ENCODE peak calls at places on chromosomes 1 and 21, in seven cellular contexts. W, Y, G, O, X, H and M are unnamed samples.

GRCh38 chr1:89607888-89608626 is 24.9 kb upstream of the LRRC8C start:
- DNase-seq in Y (no peak), G (no peak), O (no peak), H (peak; percentile 31), W (no peak), X (peak; percentile 52), M (no peak)

GRCh38 chr1:8880068-8880676 is 1.7 kb upstream of the ENO1 start:
- DNase-seq in W (peak; percentile 72), H (peak; percentile 97), X (no peak), O (peak; percentile 74), Y (no peak), G (peak; percentile 74), M (peak; percentile 62)

GRCh38 chr1:193115629-193116227 is 6.1 kb upstream of the CDC73 start:
- DNase-seq in G (no peak), Y (peak; percentile 93), H (peak; percentile 100), W (no peak), O (peak; percentile 21), X (no peak), M (no peak)

GRCh38 chr1:221239911-221240310 is 360.7 kb downstream of the HLX start:
- DNase-seq in X (no peak), G (no peak), W (no peak), O (no peak), Y (no peak), H (no peak), M (no peak)

GRCh38 chr1:74592580-74593355 is 80.4 kb upstream of the LRRC53 start:
- DNase-seq in Y (no peak), H (no peak), X (no peak), W (peak; percentile 8), G (no peak), O (no peak), M (no peak)

GRCh38 chr1:170494369-170494768 is 37.6 kb upstream of the GORAB start:
- DNase-seq in Y (no peak), O (no peak), X (peak; percentile 23), H (peak; percentile 45), W (peak; percentile 7), G (no peak), M (no peak)

GRCh38 chr1:164685656-164686055 is 126.7 kb downstream of the PBX1 start:
- DNase-seq in X (no peak), O (no peak), H (no peak), W (no peak), Y (no peak), G (no peak), M (no peak)

GRCh38 chr1:51622455-51622913 is 5.6 kb downstream of the OSBPL9 start:
- DNase-seq in O (peak; percentile 65), H (peak; percentile 80), Y (peak; percentile 96), X (peak; percentile 42), W (peak; percentile 21), G (no peak), M (no peak)

GRCh38 chr1:56439610-56440264 is 139.6 kb downstream of the PLPP3 start:
- DNase-seq in X (peak; percentile 49), G (peak; percentile 76), Y (no peak), O (peak; percentile 51), H (no peak), W (peak; percentile 28), M (no peak)

GRCh38 chr1:85417017-85417416 is 47.9 kb downstream of the DDAH1 start:
- DNase-seq in X (no peak), O (no peak), Y (no peak), H (no peak), W (no peak), G (no peak), M (no peak)

GRCh38 chr1:168606096-168606495 is 29.7 kb downstream of the XCL1 start:
- DNase-seq in H (no peak), X (no peak), O (no peak), W (no peak), Y (no peak), G (no peak), M (no peak)

GRCh38 chr1:153192697-153193096 is 10.5 kb upstream of the LELP1 start:
- DNase-seq in W (peak; percentile 35), O (no peak), H (no peak), G (no peak), Y (peak; percentile 28), X (no peak), M (no peak)

GRCh38 chr1:167057297-167057688 is 32.9 kb downstream of the GPA33 start:
- DNase-seq in G (no peak), O (peak; percentile 27), W (peak; percentile 64), X (no peak), Y (peak; percentile 56), H (peak; percentile 9), M (no peak)

GRCh38 chr1:207789386-207789785 is 37.5 kb downstream of the CD46 start:
- DNase-seq in X (no peak), O (no peak), H (no peak), W (no peak), G (no peak), Y (no peak), M (no peak)

GRCh38 chr1:207028884-207029283 is 3.7 kb downstream of the C1orf116 start:
- DNase-seq in H (no peak), W (no peak), X (no peak), G (no peak), O (no peak), Y (no peak), M (no peak)

GRCh38 chr1:183443025-183443424 is 24.8 kb upstream of the NMNAT2 start:
- DNase-seq in X (no peak), O (no peak), H (no peak), Y (no peak), G (no peak), W (no peak), M (no peak)

GRCh38 chr1:196660912-196661311 is 9.1 kb downstream of the CFH start:
- DNase-seq in X (no peak), O (no peak), H (peak; percentile 33), Y (peak; percentile 23), G (no peak), W (peak; percentile 31), M (no peak)

GRCh38 chr21:43360441-43361126 is 66.3 kb downstream of the SIK1 start:
- DNase-seq in X (no peak), Y (no peak), H (no peak), O (no peak), W (no peak), G (no peak), M (no peak)

GRCh38 chr1:66334311-66334710 is 199.6 kb upstream of the SGIP1 start:
- DNase-seq in O (no peak), H (no peak), Y (no peak), X (no peak), W (no peak), G (no peak), M (no peak)

GRCh38 chr21:35043549-35043948 is 5.6 kb downstream of the RUNX1 start:
- DNase-seq in Y (no peak), G (no peak), W (no peak), H (no peak), O (no peak), X (no peak), M (no peak)

GRCh38 chr21:32257952-32258785 is 20.7 kb downstream of the MIS18A start:
- DNase-seq in Y (peak; percentile 62), W (peak; percentile 86), H (peak; percentile 85), O (peak; percentile 74), X (peak; percentile 65), G (peak; percentile 61), M (peak; percentile 76)

GRCh38 chr1:15617173-15617873 is at the start of gene DDI2:
- DNase-seq in W (peak; percentile 97), H (peak; percentile 97), Y (peak; percentile 92), X (peak; percentile 97), O (peak; percentile 97), G (peak; percentile 97), M (peak; percentile 93)
- TF ChIP-seq POLR2A in W (peak; percentile 98), H (peak; percentile 77), Y (peak; percentile 72), X (peak; percentile 51), O (peak; percentile 97), G (peak; percentile 97), M (peak; percentile 75)

DNA sequence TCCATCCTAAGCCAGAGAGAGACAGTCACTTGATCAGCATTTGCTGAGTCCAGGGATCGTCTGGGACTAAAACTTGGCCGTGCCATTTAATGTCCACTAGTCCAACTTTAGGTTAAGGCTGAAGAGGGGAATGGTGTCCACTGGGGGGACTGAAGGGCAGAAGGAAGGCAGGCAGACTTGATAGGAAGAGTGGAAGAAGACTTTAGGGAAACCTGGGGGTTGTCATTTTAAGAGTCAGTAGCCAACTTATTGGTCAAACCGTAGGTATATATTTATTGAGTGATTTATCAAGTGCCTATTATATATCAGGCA is 1.3 kb upstream of the LMOD1 start:
- DNase-seq in O (no peak), W (no peak), G (no peak), H (no peak), Y (no peak), X (no peak), M (no peak)
- TF ChIP-seq CTCF in O (no peak), W (no peak), G (no peak), H (peak; percentile 7), Y (no peak), X (no peak), M (no peak)

GRCh38 chr1:156081174-156082110 is 823 bp downstream of the MEX3A start:
- DNase-seq in G (no peak), H (peak; percentile 35), W (no peak), X (no peak), O (no peak), Y (no peak), M (no peak)
- H3K4me1 ChIP-seq in G (no peaks in the 10 kb centered on the region), H (peaks cover 19% of the 10 kb centered on the region), W (peaks cover 18% of the 10 kb centered on the region), X (no peaks in the 10 kb centered on the region), O (peaks cover 18% of the 10 kb centered on the region), Y (peaks cover 6% of the 10 kb centered on the region), M (no peaks in the 10 kb centered on the region)

GRCh38 chr1:212415107-212415841 is 588 bp upstream of the PACC1 start:
- DNase-seq in W (no peak), O (no peak), H (no peak), X (no peak), G (no peak), Y (no peak), M (no peak)

GRCh38 chr1:212413902-212414327 is 771 bp downstream of the PACC1 start:
- DNase-seq in W (no peak), O (no peak), X (no peak), H (peak; percentile 14), G (no peak), Y (no peak), M (no peak)

GRCh38 chr1:212410231-212410825 is 4.4 kb downstream of the PACC1 start:
- DNase-seq in H (no peak), Y (no peak), O (no peak), G (no peak), X (no peak), W (no peak), M (peak; percentile 75)

GRCh38 chr1:212412374-212412773 is 2.3 kb downstream of the PACC1 start:
- DNase-seq in W (no peak), O (no peak), X (no peak), G (no peak), H (no peak), Y (no peak), M (no peak)

DNA sequence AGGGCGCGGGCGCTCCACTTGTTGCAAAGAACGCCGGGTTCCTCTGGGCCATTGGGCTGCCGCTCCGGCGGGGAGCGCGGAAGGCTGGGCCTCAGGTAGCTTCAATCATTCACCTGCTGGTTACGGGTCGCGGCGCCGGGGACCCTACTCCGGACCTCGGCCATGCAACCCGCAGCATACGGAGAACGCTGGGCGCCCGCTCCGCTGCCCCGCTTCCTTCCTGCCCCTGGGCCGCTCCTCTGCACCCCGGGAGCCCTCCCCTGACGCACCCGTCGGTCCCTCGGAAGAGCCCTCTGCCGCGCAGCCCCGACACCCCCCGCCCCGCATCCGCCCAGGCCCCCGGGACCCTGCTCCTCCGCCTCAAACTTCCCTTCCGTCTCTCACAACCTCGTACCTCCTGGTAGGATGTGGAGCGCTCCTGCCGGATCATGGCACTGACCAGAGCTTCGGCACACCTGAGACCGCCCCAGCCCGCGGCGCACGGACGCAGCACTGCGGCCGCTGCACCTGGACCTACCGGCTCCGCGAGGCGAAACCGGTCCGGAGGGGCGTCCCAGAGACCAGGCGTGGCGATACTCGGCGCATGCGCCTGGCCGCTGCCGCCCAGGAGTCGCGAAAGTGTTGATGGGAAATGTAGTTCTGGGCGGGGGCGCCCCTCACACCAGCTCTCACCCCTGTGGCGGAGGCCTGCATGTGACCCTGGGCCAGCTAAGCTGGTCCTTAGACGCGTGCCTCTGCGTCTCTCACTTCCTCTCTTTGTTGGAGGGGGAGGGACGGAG is at the start of gene PACC1:
- DNase-seq in H (peak; percentile 80), X (peak; percentile 90), O (peak; percentile 88), W (peak; percentile 92), G (peak; percentile 94), Y (peak; percentile 74), M (peak; percentile 93)
- TF ChIP-seq POLR2A in H (no peak), X (no peak), O (peak; percentile 80), W (peak; percentile 70), G (peak; percentile 57), Y (peak; percentile 61), M (peak; percentile 47)